ENCODE peak calls at places on chromosomes 11 and 22, in five cellular contexts. K is GM23338, C is K562, R is A549, A is AG09309. Q is an unnamed sample.

GRCh38 chr22:39995346-39996252 is 845 bp downstream of the FAM83F start:
- DNase-seq in K (no peak), C (no peak), R (no peak), A (no peak), Q (no peak)

GRCh38 chr22:20531404-20532181 is 24.2 kb downstream of the MED15 start:
- DNase-seq in K (peak; percentile 68), C (peak; percentile 60), R (peak; percentile 87), A (no peak), Q (peak; percentile 87)

GRCh38 chr22:49243335-49243734 is 584.3 kb downstream of the BRD1 start:
- DNase-seq in K (no peak), C (no peak), R (no peak), A (no peak), Q (no peak)

GRCh38 chr22:37985751-37986281 is 1.5 kb upstream of the SOX10 start:
- DNase-seq in K (no peak), C (no peak), R (no peak), A (no peak), Q (no peak)

GRCh38 chr11:34650528-34650927 is 29.6 kb downstream of the EHF start:
- DNase-seq in K (no peak), C (no peak), R (no peak), A (no peak), Q (peak; percentile 43)

GRCh38 chr11:35304393-35304790 is 115.0 kb downstream of the SLC1A2 start:
- DNase-seq in K (no peak), C (no peak), R (peak; percentile 71), A (peak; percentile 46), Q (peak; percentile 61)

GRCh38 chr11:70153133-70153727 is 49.9 kb upstream of the FADD start:
- DNase-seq in K (no peak), C (no peak), R (no peak), A (no peak), Q (no peak)

GRCh38 chr11:65555693-65556231 is 2.4 kb downstream of the LTBP3 start:
- DNase-seq in K (no peak), C (peak; percentile 54), R (peak; percentile 84), A (peak; percentile 64), Q (peak; percentile 76)

GRCh38 chr11:111582163-111582562 is 20.1 kb upstream of the SIK2 start:
- DNase-seq in K (no peak), C (no peak), R (no peak), A (no peak), Q (peak; percentile 33)

GRCh38 chr22:46046299-46046685 is 69.3 kb upstream of the WNT7B start:
- DNase-seq in K (no peak), C (no peak), R (no peak), A (no peak), Q (no peak)

GRCh38 chr11:17063171-17064002 is 14.1 kb downstream of the RPS13 start:
- DNase-seq in K (peak; percentile 85), C (peak; percentile 62), R (peak; percentile 57), A (no peak), Q (peak; percentile 45)

GRCh38 chr22:36215976-36216375 is 14.4 kb upstream of the APOL4 start:
- DNase-seq in K (no peak), C (no peak), R (no peak), A (no peak), Q (no peak)

GRCh38 chr11:133951484-133952198 is 5.1 kb downstream of the IGSF9B start:
- DNase-seq in K (peak; percentile 74), C (no peak), R (no peak), A (no peak), Q (peak; percentile 25)

GRCh38 chr11:1335264-1335810 is 25.9 kb upstream of the TOLLIP start:
- DNase-seq in K (no peak), C (no peak), R (no peak), A (no peak), Q (no peak)

GRCh38 chr22:37167176-37167980 is 17.7 kb upstream of the IL2RB start:
- DNase-seq in K (no peak), C (no peak), R (no peak), A (no peak), Q (no peak)

GRCh38 chr11:34203377-34203801 is 98.0 kb downstream of the NAT10 start:
- DNase-seq in K (no peak), C (no peak), R (no peak), A (no peak), Q (no peak)

GRCh38 chr11:47412152-47412746 is 3.9 kb downstream of the SLC39A13 start:
- DNase-seq in K (peak; percentile 85), C (peak; percentile 51), R (peak; percentile 68), A (no peak), Q (no peak)

GRCh38 chr11:44006882-44007495 is 40.8 kb upstream of the ACCSL start:
- DNase-seq in K (no peak), C (no peak), R (no peak), A (no peak), Q (no peak)

GRCh38 chr11:132453411-132453810 is 1078.9 kb downstream of the OPCML start:
- DNase-seq in K (no peak), C (no peak), R (no peak), A (no peak), Q (no peak)

GRCh38 chr11:115454525-115454924 is 49.7 kb downstream of the CADM1 start:
- DNase-seq in K (no peak), C (no peak), R (no peak), A (no peak), Q (no peak)
- H3K4me3 ChIP-seq in K (no peak overlapping the region), C (no peak overlapping the region), R (no peak overlapping the region), A (no peak overlapping the region), Q (no peak overlapping the region)

DNA sequence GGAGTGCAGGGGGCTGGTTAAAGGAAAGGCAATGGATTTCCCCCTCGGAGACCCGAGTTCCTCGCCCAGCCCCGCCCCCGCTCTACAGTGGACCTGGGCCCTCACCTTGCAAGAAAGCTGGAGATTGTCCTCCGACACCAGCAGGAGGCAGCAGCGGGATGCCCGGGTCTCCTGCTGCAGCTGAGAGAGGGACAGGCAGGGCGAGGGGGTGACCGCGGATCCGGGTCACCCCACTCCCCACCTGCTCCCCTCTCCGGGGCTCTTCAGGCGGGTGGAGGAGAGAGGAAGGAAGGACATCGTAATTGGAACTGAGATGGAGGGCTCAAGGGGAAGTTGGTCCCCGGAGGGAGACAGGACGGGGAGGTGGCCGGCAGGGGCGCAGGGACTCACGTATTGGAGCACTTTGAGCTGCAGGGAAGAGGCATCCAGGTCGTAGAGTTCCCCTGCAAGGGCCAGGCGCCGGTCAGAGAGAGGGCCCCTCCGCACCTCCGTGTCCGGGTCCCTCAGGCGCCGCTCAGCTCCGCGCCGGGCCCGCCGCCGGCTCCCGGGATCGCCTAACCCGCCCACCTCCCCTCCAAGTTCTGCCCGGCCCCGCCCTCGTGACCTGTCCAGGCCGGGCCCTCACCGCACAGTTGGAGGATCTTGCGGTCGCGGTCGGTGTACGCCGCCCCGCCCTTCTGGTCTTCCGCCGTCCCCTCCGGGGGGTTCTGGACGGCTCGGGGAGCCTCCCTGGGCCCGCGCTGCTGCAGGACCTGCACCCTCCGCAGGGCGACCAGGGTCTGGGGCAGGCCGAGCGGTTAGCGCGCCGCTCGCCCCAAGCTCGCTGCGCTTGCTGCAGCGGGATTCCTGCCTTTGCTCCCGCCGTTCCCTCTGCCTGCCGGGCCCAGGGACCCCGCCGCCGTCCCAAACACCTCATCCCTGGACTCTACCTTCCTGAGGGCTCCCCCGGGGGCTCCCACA is 84.1 kb downstream of the PDE2A start:
- DNase-seq in K (peak; percentile 89), C (peak; percentile 78), R (peak; percentile 73), A (no peak), Q (peak; percentile 16)
- TF ChIP-seq CTCF in K (peak; percentile 81), C (peak; percentile 68), R (peak; percentile 95), A (peak; percentile 54), Q (peak; percentile 49)

DNA sequence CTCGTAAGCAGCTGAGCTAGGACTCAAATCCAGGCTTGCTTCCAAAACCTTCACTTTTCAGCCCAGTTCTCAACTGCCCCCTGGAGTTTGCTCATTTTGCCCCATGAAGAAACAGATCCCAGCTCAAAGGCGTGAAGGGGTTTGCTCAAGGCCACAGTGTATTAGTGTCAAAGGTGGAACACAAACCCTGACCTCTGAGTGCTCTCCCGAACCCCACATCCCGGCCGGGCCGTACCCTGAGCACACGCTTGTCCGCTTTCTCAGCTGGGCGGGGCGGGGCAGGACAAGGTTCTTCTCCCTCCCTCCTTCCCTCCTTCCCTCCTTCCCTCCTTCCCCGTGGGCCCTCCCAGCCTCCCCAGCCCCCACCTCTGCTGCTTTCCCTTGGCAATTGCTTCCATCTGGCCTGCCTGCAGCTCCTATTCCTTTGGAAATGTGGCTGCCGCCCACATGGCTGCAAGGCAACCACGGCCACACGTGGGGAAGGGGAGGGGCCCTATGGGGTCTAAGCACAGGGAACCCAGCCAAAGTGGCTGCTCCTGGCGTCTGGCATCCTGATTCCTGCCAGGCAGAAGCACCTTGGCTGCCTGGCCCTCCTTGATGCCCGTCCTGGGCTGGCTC is 4.1 kb downstream of the ST3GAL4 start:
- DNase-seq in K (no peak), C (peak; percentile 54), R (no peak), A (peak; percentile 49), Q (peak; percentile 83)
- H3K4me3 ChIP-seq in K (no peak overlapping the region), C (no peak overlapping the region), R (no peak overlapping the region), A (no peak overlapping the region), Q (peak overlapping the region; percentile 22)

GRCh38 chr11:61581931-61582330 is 1.1 kb upstream of the SYT7 start:
- DNase-seq in K (no peak), C (no peak), R (no peak), A (no peak), Q (no peak)

GRCh38 chr11:61578819-61579218 is 2.1 kb downstream of the SYT7 start:
- DNase-seq in K (no peak), C (no peak), R (no peak), A (no peak), Q (no peak)

GRCh38 chr11:61579398-61580291 is 1.2 kb downstream of the SYT7 start:
- DNase-seq in K (peak; percentile 55), C (no peak), R (no peak), A (no peak), Q (no peak)

GRCh38 chr11:61580292-61580888 is 486 bp downstream of the SYT7 start:
- DNase-seq in K (peak; percentile 45), C (no peak), R (no peak), A (no peak), Q (no peak)

GRCh38 chr11:61581030-61581928 is at the start of gene SYT7:
- DNase-seq in K (peak; percentile 98), C (peak; percentile 96), R (peak; percentile 97), A (peak; percentile 88), Q (peak; percentile 98)
- TF ChIP-seq CTCF in K (peak; percentile 10), C (peak; percentile 22), R (peak; percentile 37), A (peak; percentile 17), Q (peak; percentile 24)

GRCh38 chr11:26993965-26994446 is at the start of gene FIBIN:
- DNase-seq in K (peak; percentile 57), C (no peak), R (no peak), A (no peak), Q (peak; percentile 89)

GRCh38 chr11:26996056-26996455 is 2.1 kb downstream of the FIBIN start:
- DNase-seq in K (no peak), C (no peak), R (no peak), A (no peak), Q (peak; percentile 41)

GRCh38 chr11:26987726-26988125 is 6.2 kb upstream of the FIBIN start:
- DNase-seq in K (no peak), C (no peak), R (no peak), A (no peak), Q (no peak)

GRCh38 chr11:26994579-26995210 is 783 bp downstream of the FIBIN start:
- DNase-seq in K (peak; percentile 24), C (no peak), R (no peak), A (no peak), Q (no peak)

GRCh38 chr11:26992031-26992541 is 1.8 kb upstream of the FIBIN start:
- DNase-seq in K (no peak), C (no peak), R (no peak), A (peak; percentile 78), Q (peak; percentile 96)
- H3K4me3 ChIP-seq in K (no peak overlapping the region), C (no peak overlapping the region), R (no peak overlapping the region), A (no peak overlapping the region), Q (no peak overlapping the region)

Q was measured in fibroblast of the aortic adventitia.